ENCODE peak calls at places on chromosomes 5 and 9, in six cellular contexts. O, G, U, D, Q and J are unnamed samples.

GRCh38 chr9:127931092-127931881 is 710 bp upstream of the PIP5KL1 start:
- DNase-seq in O (no peak), G (no peak), U (peak; percentile 83), D (no peak), Q (no peak), J (peak; percentile 89)

GRCh38 chr9:127950513-127951210 is 13.0 kb upstream of the DPM2 start:
- DNase-seq in O (no peak), G (no peak), U (no peak), D (no peak), Q (peak; percentile 98), J (no peak)

GRCh38 chr5:34487202-34487879 is 168.8 kb upstream of the RAI14 start:
- DNase-seq in O (no peak), G (no peak), U (peak; percentile 96), D (no peak), Q (no peak), J (peak; percentile 70)

GRCh38 chr5:6478793-6479192 is 30.1 kb downstream of the UBE2QL1 start:
- DNase-seq in O (no peak), G (no peak), U (no peak), D (no peak), Q (no peak), J (no peak)

GRCh38 chr5:111976705-111977104 is 219.7 kb upstream of the NREP start:
- DNase-seq in O (no peak), G (no peak), U (peak; percentile 87), D (no peak), Q (no peak), J (no peak)

GRCh38 chr5:52010430-52010829 is 627.2 kb downstream of the ISL1 start:
- DNase-seq in O (no peak), G (peak; percentile 91), U (no peak), D (peak; percentile 71), Q (no peak), J (no peak)

GRCh38 chr5:179568731-179569130 is 18.4 kb downstream of the RUFY1 start:
- DNase-seq in O (no peak), G (no peak), U (no peak), D (no peak), Q (no peak), J (no peak)

GRCh38 chr9:132169672-132170392 is 8.0 kb downstream of the NTNG2 start:
- DNase-seq in O (peak; percentile 68), G (peak; percentile 65), U (peak; percentile 58), D (no peak), Q (peak; percentile 77), J (peak; percentile 34)

GRCh38 chr5:18003784-18004183 is 369.5 kb downstream of the TAF11L14 start:
- DNase-seq in O (no peak), G (no peak), U (no peak), D (no peak), Q (no peak), J (no peak)

GRCh38 chr5:79025054-79025465 is 40.0 kb upstream of the ARSB start:
- DNase-seq in O (peak; percentile 65), G (peak; percentile 29), U (peak; percentile 76), D (peak; percentile 5), Q (peak; percentile 72), J (peak; percentile 60)

GRCh38 chr5:142544946-142545652 is 140.8 kb downstream of the FGF1 start:
- DNase-seq in O (no peak), G (no peak), U (peak; percentile 69), D (no peak), Q (no peak), J (no peak)

GRCh38 chr9:85166808-85167545 is 497.4 kb downstream of the NTRK2 start:
- DNase-seq in O (no peak), G (no peak), U (no peak), D (no peak), Q (no peak), J (no peak)

GRCh38 chr9:5947912-5948311 is 57.2 kb downstream of the MLANA start:
- DNase-seq in O (no peak), G (peak; percentile 12), U (no peak), D (no peak), Q (no peak), J (peak; percentile 26)

GRCh38 chr5:57538341-57538955 is 55.8 kb upstream of the ACTBL2 start:
- DNase-seq in O (no peak), G (no peak), U (peak; percentile 88), D (no peak), Q (peak; percentile 70), J (no peak)

GRCh38 chr9:95910770-95911340 is 35.4 kb downstream of the ERCC6L2 start:
- DNase-seq in O (no peak), G (no peak), U (no peak), D (no peak), Q (no peak), J (no peak)

GRCh38 chr5:107242411-107242810 is 428.3 kb downstream of the EFNA5 start:
- DNase-seq in O (no peak), G (no peak), U (no peak), D (no peak), Q (no peak), J (no peak)

GRCh38 chr5:17216176-17216973 is 1.1 kb upstream of the BASP1 start:
- DNase-seq in O (peak; percentile 45), G (peak; percentile 94), U (peak; percentile 78), D (peak; percentile 86), Q (peak; percentile 86), J (peak; percentile 69)

GRCh38 chr5:84191296-84191695 is 193.4 kb downstream of the EDIL3 start:
- DNase-seq in O (no peak), G (no peak), U (no peak), D (peak; percentile 78), Q (no peak), J (no peak)

GRCh38 chr5:65015767-65016166 is 247.0 kb downstream of the CWC27 start:
- DNase-seq in O (no peak), G (peak; percentile 1), U (no peak), D (no peak), Q (no peak), J (no peak)

GRCh38 chr5:31396611-31397295 is 135.1 kb downstream of the DROSHA start:
- DNase-seq in O (no peak), G (no peak), U (no peak), D (no peak), Q (no peak), J (no peak)

GRCh38 chr9:88007291-88007650 is 32.9 kb upstream of the CDK20 start:
- DNase-seq in O (peak; percentile 64), G (no peak), U (no peak), D (no peak), Q (no peak), J (no peak)